ENCODE peak calls at places on chromosome 18, in ten cellular contexts. N, Y, V, W, C, F, Q, T, H and A are unnamed samples. For H3K36me3, the result is how much of the 10 kb centered on the place peaks cover.

GRCh38 chr18:3207565-3207964 is 12.2 kb downstream of the MYOM1 start:
- DNase-seq in T (no peak), V (peak), Q (no peak), W (no peak), F (no peak), H (no peak), Y (peak), C (no peak), N (peak), A (no peak)

GRCh38 chr18:11502368-11502767 is 107.0 kb upstream of the SLC35G4 start:
- DNase-seq in Q (no peak), N (peak), Y (no peak), T (no peak), C (no peak), W (no peak), H (no peak), F (no peak), V (peak), A (no peak)

GRCh38 chr18:68714356-68714706 is 577 bp downstream of the TMX3 start:
- DNase-seq in N (no peak), Q (no peak), H (peak), T (no peak), C (no peak), Y (no peak), W (no peak), V (peak), F (peak), A (no peak)

GRCh38 chr18:35511428-35511827 is 13.7 kb upstream of the INO80C start:
- DNase-seq in H (no peak), Y (no peak), C (no peak), T (no peak), F (no peak), Q (no peak), V (no peak), W (no peak), N (no peak), A (no peak)

GRCh38 chr18:4639628-4640310 is 184.7 kb upstream of the DLGAP1 start:
- DNase-seq in Q (no peak), H (no peak), T (no peak), F (no peak), Y (no peak), V (no peak), C (no peak), N (no peak), W (no peak), A (no peak)

GRCh38 chr18:11308499-11308898 is 159.1 kb upstream of the PIEZO2 start:
- DNase-seq in F (no peak), C (no peak), N (peak), W (no peak), V (no peak), Y (no peak), Q (no peak), H (no peak), T (no peak), A (no peak)

GRCh38 chr18:55783921-55784320 is 195.9 kb upstream of the TCF4 start:
- DNase-seq in C (no peak), H (no peak), Q (no peak), Y (no peak), N (no peak), T (no peak), F (no peak), W (no peak), V (no peak), A (no peak)

GRCh38 chr18:34809697-34810096 is 99.6 kb downstream of the DTNA start:
- DNase-seq in N (peak), F (peak), W (no peak), V (peak), Y (peak), T (no peak), C (peak), Q (peak), H (no peak), A (peak)

GRCh38 chr18:76757343-76757742 is 65.0 kb upstream of the ZNF236 start:
- DNase-seq in H (no peak), N (no peak), Q (no peak), F (no peak), V (no peak), Y (no peak), T (no peak), C (no peak), W (no peak), A (peak)

GRCh38 chr18:57142361-57142760 is 4.5 kb upstream of the BOD1L2 start:
- DNase-seq in T (no peak), C (no peak), V (no peak), Y (no peak), F (no peak), N (no peak), H (no peak), Q (no peak), W (no peak), A (no peak)

GRCh38 chr18:35672897-35673296 is 91.4 kb downstream of the GALNT1 start:
- DNase-seq in N (peak), H (no peak), Y (no peak), C (no peak), F (no peak), Q (no peak), W (no peak), T (no peak), V (no peak), A (no peak)

GRCh38 chr18:29648891-29649290 is 1393.7 kb downstream of the DSC3 start:
- DNase-seq in C (no peak), W (no peak), Y (no peak), F (no peak), H (no peak), N (no peak), T (no peak), V (no peak), Q (no peak), A (no peak)

GRCh38 chr18:35917043-35917442 is 55.4 kb upstream of the RMP24 start:
- DNase-seq in H (no peak), F (no peak), Q (no peak), T (no peak), W (no peak), N (no peak), Y (no peak), V (no peak), C (no peak), A (no peak)

GRCh38 chr18:62979900-62980299 is 264.6 kb downstream of the PHLPP1 start:
- DNase-seq in N (no peak), H (no peak), V (no peak), C (no peak), F (no peak), W (peak), T (no peak), Q (no peak), Y (no peak), A (no peak)

GRCh38 chr18:10120622-10121021 is 206.8 kb downstream of the VAPA start:
- DNase-seq in N (no peak), V (no peak), W (no peak), Q (no peak), Y (no peak), F (no peak), H (no peak), C (no peak), T (no peak), A (no peak)

GRCh38 chr18:7415081-7415894 is 151.8 kb upstream of the PTPRM start:
- DNase-seq in Q (no peak), H (no peak), W (no peak), T (no peak), V (no peak), N (no peak), F (peak), C (no peak), Y (no peak), A (no peak)

GRCh38 chr18:35635171-35635570 is 53.6 kb downstream of the GALNT1 start:
- DNase-seq in N (peak), T (no peak), W (no peak), Q (no peak), H (no peak), C (no peak), Y (no peak), F (peak), V (peak), A (no peak)

GRCh38 chr18:63763831-63764600 is 11.2 kb upstream of the SERPINB7 start:
- DNase-seq in F (no peak), W (no peak), Q (no peak), V (no peak), T (no peak), C (no peak), Y (no peak), N (peak), H (no peak), A (no peak)

GRCh38 chr18:55577812-55578539 is 10.0 kb downstream of the TCF4 start:
- DNase-seq in C (no peak), Q (no peak), T (no peak), W (no peak), F (no peak), H (no peak), N (no peak), Y (no peak), V (no peak), A (no peak)

DNA sequence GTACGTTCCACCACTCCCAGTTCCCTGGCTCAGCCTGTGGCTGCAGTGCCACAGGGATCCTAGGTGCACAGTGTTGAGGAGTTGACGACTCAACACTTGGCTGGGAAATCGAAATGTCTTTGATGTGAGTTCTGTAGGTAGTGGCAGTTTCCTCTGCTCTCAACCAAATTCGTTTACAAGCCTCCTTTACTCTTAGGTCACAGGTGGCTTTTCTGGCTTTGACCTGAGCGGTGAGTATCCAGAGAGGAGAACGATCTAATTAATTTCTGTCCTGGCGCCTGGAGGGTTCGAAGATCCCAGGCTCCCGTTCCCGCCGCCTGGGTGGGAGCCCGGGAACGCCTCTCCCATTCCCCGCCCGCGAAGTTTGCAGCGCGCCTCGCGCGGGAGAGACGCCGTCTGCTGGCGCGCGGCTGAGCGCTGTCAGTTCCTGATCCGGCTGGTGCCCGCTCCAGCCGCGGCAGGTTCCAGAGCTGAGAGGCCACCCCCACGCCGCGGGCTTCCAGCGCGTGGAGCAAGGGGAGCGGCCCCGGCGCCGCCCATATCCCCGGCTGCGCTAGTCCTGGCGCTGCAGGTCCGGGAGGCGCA is at the start of gene LAMA3:
- DNase-seq in H (peak), T (peak), Y (peak), N (peak), Q (peak), V (no peak), C (peak), F (peak), W (peak), A (peak)
- TF ChIP-seq CTCF in H (no peak), T (no peak), Y (no peak), N (no peak), Q (no peak), V (peak), C (peak), F (peak), W (no peak), A (peak)

GRCh38 chr18:58669731-58670379 is 1.4 kb upstream of the MALT1 start:
- DNase-seq in Y (no peak), V (peak), N (peak), C (no peak), H (peak), W (no peak), T (no peak), Q (no peak), F (peak), A (no peak)
- TF ChIP-seq POLR2A in Y (no peak), V (no peak), N (no peak), C (no peak), H (no peak), W (no peak), T (no peak), Q (no peak), F (no peak), A (no peak)

GRCh38 chr18:51051105-51051712 is 21.2 kb downstream of the SMAD4 start:
- DNase-seq in W (no peak), T (no peak), V (peak), C (no peak), Y (no peak), N (peak), F (peak), Q (no peak), H (peak), A (no peak)
- H3K36me3 ChIP-seq in W (half or more), T (under half), V (under half), C (under half), Y (under half), N (under half), F (under half), Q (half or more), H (under half), A (under half)

GRCh38 chr18:78073275-78073674 is 823.6 kb downstream of the GALR1 start:
- DNase-seq in N (no peak), Y (no peak), C (no peak), V (no peak), T (no peak), H (no peak), F (no peak), Q (no peak), W (no peak), A (no peak)
- TF ChIP-seq CTCF in N (no peak), Y (no peak), C (no peak), V (no peak), T (no peak), H (no peak), F (no peak), Q (peak), W (no peak), A (no peak)

GRCh38 chr18:46104128-46104911 is at the start of gene HAUS1:
- DNase-seq in Q (peak), W (peak), C (peak), N (peak), V (peak), F (peak), Y (peak), H (peak), T (peak), A (peak)
- TF ChIP-seq POLR2A in Q (peak), W (no peak), C (peak), N (no peak), V (peak), F (peak), Y (peak), H (peak), T (peak), A (peak)

DNA sequence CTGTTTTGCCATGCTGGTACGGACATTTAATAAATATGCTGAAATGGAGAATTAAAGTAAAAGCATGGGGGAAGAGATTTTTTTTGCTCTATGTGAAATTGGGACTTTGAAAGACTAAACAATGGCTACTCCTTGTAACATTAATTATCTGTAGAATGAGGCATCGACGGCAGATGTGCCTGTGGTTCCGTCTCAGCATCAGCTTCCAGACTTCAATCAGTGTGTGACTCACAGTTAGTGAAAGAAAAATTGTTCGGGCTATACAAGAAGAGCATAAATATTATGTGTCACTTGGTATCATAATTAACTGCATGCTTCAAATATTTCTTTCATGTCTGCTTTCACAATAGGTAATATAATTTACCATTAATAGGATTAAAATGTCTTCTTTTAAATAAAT is 117.0 kb upstream of the SMIM21 start:
- DNase-seq in N (peak), C (no peak), F (no peak), V (no peak), H (no peak), W (no peak), T (no peak), Y (no peak), Q (no peak), A (no peak)
- H3K36me3 ChIP-seq in N (under half), C (under half), F (under half), V (under half), H (under half), W (under half), T (under half), Y (under half), Q (under half), A (under half)

GRCh38 chr18:46464926-46465655 is 191.9 kb downstream of the LOXHD1 start:
- DNase-seq in V (no peak), W (peak), T (no peak), Q (no peak), C (no peak), H (no peak), F (no peak), N (no peak), Y (no peak), A (no peak)
- TF ChIP-seq CTCF in V (no peak), W (no peak), T (no peak), Q (no peak), C (no peak), H (no peak), F (peak), N (peak), Y (no peak), A (no peak)

GRCh38 chr18:61681065-61681464 is 211.7 kb downstream of the RNF152 start:
- DNase-seq in V (no peak), Y (no peak), F (no peak), N (no peak), C (no peak), Q (no peak), T (no peak), W (no peak), H (no peak), A (no peak)

GRCh38 chr18:61679836-61680235 is 213.0 kb downstream of the RNF152 start:
- DNase-seq in Y (no peak), W (no peak), H (no peak), C (no peak), Q (no peak), T (no peak), V (no peak), F (no peak), N (no peak), A (no peak)

GRCh38 chr18:61687317-61687716 is 205.5 kb downstream of the RNF152 start:
- DNase-seq in V (no peak), W (no peak), T (no peak), Y (no peak), F (no peak), C (no peak), H (no peak), Q (no peak), N (no peak), A (no peak)

GRCh38 chr18:61683856-61684255 is 209.0 kb downstream of the RNF152 start:
- DNase-seq in T (no peak), Y (no peak), W (no peak), C (no peak), V (no peak), F (no peak), H (no peak), Q (no peak), N (no peak), A (no peak)
- TF ChIP-seq POLR2A in T (no peak), Y (no peak), W (no peak), C (no peak), V (no peak), F (no peak), H (no peak), Q (no peak), N (no peak), A (no peak)

DNA sequence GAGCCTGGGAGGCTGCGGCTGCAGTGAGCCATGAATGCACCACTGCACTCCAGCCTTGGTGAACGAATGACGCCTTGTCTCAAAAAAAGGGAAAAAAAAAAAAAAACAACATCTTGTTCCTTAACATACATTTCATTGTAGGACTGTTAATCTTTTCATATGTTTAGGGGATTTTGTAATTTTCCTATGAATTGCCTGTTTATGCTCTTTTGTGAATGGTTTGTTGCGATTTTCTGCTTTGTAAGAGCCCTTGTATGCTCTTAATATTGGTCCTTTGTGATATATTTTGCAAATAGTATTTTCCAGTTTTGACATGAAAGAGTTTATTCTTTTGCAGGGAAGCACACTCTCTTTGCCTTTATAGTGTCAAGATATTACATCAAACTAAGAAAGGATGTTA is 50.0 kb downstream of the TRAPPC8 start:
- DNase-seq in N (no peak), C (no peak), V (no peak), F (no peak), Y (no peak), H (no peak), T (no peak), Q (no peak), W (no peak), A (no peak)
- H3K36me3 ChIP-seq in N (under half), C (under half), V (under half), F (under half), Y (under half), H (under half), T (under half), Q (half or more), W (half or more), A (under half)